ENCODE peak calls at places on chromosomes 16 and 17, in ten cellular contexts. One of them, this sample, is unnamed.

GRCh38 chr17:21029032-21029431 is 13.8 kb downstream of the USP22 start:
- DNase-seq in LNCaP clone FGC: no peak
- DNase-seq in AG04450: no peak
- DNase-seq in thoracic aorta: no peak
- DNase-seq in progenitor cell of endocrine pancreas: no peak
- DNase-seq in lower leg skin: no peak
- DNase-seq in fibroblast of pulmonary artery: peak
- DNase-seq in RWPE2: no peak
- DNase-seq in bronchial epithelial cell: peak
- DNase-seq in dorsolateral prefrontal cortex: no peak
- DNase-seq in this sample: no peak

GRCh38 chr16:3594316-3595109 is 16.9 kb downstream of the SLX4 start:
- DNase-seq in LNCaP clone FGC: no peak
- DNase-seq in AG04450: no peak
- DNase-seq in thoracic aorta: no peak
- DNase-seq in progenitor cell of endocrine pancreas: no peak
- DNase-seq in lower leg skin: no peak
- DNase-seq in fibroblast of pulmonary artery: no peak
- DNase-seq in RWPE2: no peak
- DNase-seq in bronchial epithelial cell: no peak
- DNase-seq in dorsolateral prefrontal cortex: peak
- DNase-seq in this sample: no peak

GRCh38 chr16:51409001-51409675 is 258.1 kb upstream of the SALL1 start:
- DNase-seq in LNCaP clone FGC: no peak
- DNase-seq in AG04450: no peak
- DNase-seq in thoracic aorta: no peak
- DNase-seq in progenitor cell of endocrine pancreas: no peak
- DNase-seq in lower leg skin: no peak
- DNase-seq in fibroblast of pulmonary artery: peak
- DNase-seq in RWPE2: no peak
- DNase-seq in bronchial epithelial cell: peak
- DNase-seq in dorsolateral prefrontal cortex: no peak
- DNase-seq in this sample: no peak

GRCh38 chr17:66542967-66543525 is 240.6 kb downstream of the PRKCA start:
- DNase-seq in LNCaP clone FGC: no peak
- DNase-seq in AG04450: peak
- DNase-seq in thoracic aorta: no peak
- DNase-seq in progenitor cell of endocrine pancreas: no peak
- DNase-seq in lower leg skin: no peak
- DNase-seq in fibroblast of pulmonary artery: peak
- DNase-seq in RWPE2: no peak
- DNase-seq in bronchial epithelial cell: no peak
- DNase-seq in dorsolateral prefrontal cortex: no peak
- DNase-seq in this sample: peak

GRCh38 chr16:29808219-29808900 is 2.0 kb downstream of the MAZ start:
- DNase-seq in LNCaP clone FGC: no peak
- DNase-seq in AG04450: no peak
- DNase-seq in thoracic aorta: no peak
- DNase-seq in progenitor cell of endocrine pancreas: no peak
- DNase-seq in lower leg skin: no peak
- DNase-seq in fibroblast of pulmonary artery: no peak
- DNase-seq in RWPE2: peak
- DNase-seq in bronchial epithelial cell: no peak
- DNase-seq in dorsolateral prefrontal cortex: no peak
- DNase-seq in this sample: no peak

GRCh38 chr16:29712770-29713169 is 33.0 kb downstream of the C16orf54 start:
- DNase-seq in LNCaP clone FGC: no peak
- DNase-seq in AG04450: no peak
- DNase-seq in thoracic aorta: no peak
- DNase-seq in progenitor cell of endocrine pancreas: no peak
- DNase-seq in lower leg skin: no peak
- DNase-seq in fibroblast of pulmonary artery: no peak
- DNase-seq in RWPE2: no peak
- DNase-seq in bronchial epithelial cell: no peak
- DNase-seq in dorsolateral prefrontal cortex: no peak
- DNase-seq in this sample: no peak

GRCh38 chr16:88596477-88596876 is 26.3 kb downstream of the ZC3H18 start:
- DNase-seq in LNCaP clone FGC: no peak
- DNase-seq in AG04450: no peak
- DNase-seq in thoracic aorta: no peak
- DNase-seq in progenitor cell of endocrine pancreas: no peak
- DNase-seq in lower leg skin: no peak
- DNase-seq in fibroblast of pulmonary artery: peak
- DNase-seq in RWPE2: no peak
- DNase-seq in bronchial epithelial cell: no peak
- DNase-seq in dorsolateral prefrontal cortex: no peak
- DNase-seq in this sample: no peak

GRCh38 chr16:17776888-17777287 is 306.1 kb upstream of the XYLT1 start:
- DNase-seq in LNCaP clone FGC: no peak
- DNase-seq in AG04450: no peak
- DNase-seq in thoracic aorta: no peak
- DNase-seq in progenitor cell of endocrine pancreas: no peak
- DNase-seq in lower leg skin: no peak
- DNase-seq in fibroblast of pulmonary artery: no peak
- DNase-seq in RWPE2: no peak
- DNase-seq in bronchial epithelial cell: no peak
- DNase-seq in dorsolateral prefrontal cortex: no peak
- DNase-seq in this sample: no peak

GRCh38 chr17:61723183-61723582 is 132.2 kb upstream of the NACA2 start:
- DNase-seq in LNCaP clone FGC: peak
- DNase-seq in AG04450: no peak
- DNase-seq in thoracic aorta: no peak
- DNase-seq in progenitor cell of endocrine pancreas: no peak
- DNase-seq in lower leg skin: no peak
- DNase-seq in fibroblast of pulmonary artery: no peak
- DNase-seq in RWPE2: no peak
- DNase-seq in bronchial epithelial cell: no peak
- DNase-seq in dorsolateral prefrontal cortex: no peak
- DNase-seq in this sample: no peak

GRCh38 chr17:79100405-79100804 is 25.8 kb downstream of the ENGASE start:
- DNase-seq in LNCaP clone FGC: no peak
- DNase-seq in AG04450: no peak
- DNase-seq in thoracic aorta: no peak
- DNase-seq in progenitor cell of endocrine pancreas: no peak
- DNase-seq in lower leg skin: no peak
- DNase-seq in fibroblast of pulmonary artery: no peak
- DNase-seq in RWPE2: no peak
- DNase-seq in bronchial epithelial cell: no peak
- DNase-seq in dorsolateral prefrontal cortex: no peak
- DNase-seq in this sample: no peak

GRCh38 chr17:33137411-33137810 is 145.8 kb downstream of the SPACA3 start:
- DNase-seq in LNCaP clone FGC: no peak
- DNase-seq in AG04450: no peak
- DNase-seq in thoracic aorta: no peak
- DNase-seq in progenitor cell of endocrine pancreas: no peak
- DNase-seq in lower leg skin: no peak
- DNase-seq in fibroblast of pulmonary artery: no peak
- DNase-seq in RWPE2: no peak
- DNase-seq in bronchial epithelial cell: no peak
- DNase-seq in dorsolateral prefrontal cortex: no peak
- DNase-seq in this sample: no peak

GRCh38 chr16:55911616-55912015 is 36.4 kb upstream of the CES5A start:
- DNase-seq in LNCaP clone FGC: no peak
- DNase-seq in AG04450: no peak
- DNase-seq in thoracic aorta: no peak
- DNase-seq in progenitor cell of endocrine pancreas: no peak
- DNase-seq in lower leg skin: no peak
- DNase-seq in fibroblast of pulmonary artery: no peak
- DNase-seq in RWPE2: no peak
- DNase-seq in bronchial epithelial cell: no peak
- DNase-seq in dorsolateral prefrontal cortex: no peak
- DNase-seq in this sample: no peak

DNA sequence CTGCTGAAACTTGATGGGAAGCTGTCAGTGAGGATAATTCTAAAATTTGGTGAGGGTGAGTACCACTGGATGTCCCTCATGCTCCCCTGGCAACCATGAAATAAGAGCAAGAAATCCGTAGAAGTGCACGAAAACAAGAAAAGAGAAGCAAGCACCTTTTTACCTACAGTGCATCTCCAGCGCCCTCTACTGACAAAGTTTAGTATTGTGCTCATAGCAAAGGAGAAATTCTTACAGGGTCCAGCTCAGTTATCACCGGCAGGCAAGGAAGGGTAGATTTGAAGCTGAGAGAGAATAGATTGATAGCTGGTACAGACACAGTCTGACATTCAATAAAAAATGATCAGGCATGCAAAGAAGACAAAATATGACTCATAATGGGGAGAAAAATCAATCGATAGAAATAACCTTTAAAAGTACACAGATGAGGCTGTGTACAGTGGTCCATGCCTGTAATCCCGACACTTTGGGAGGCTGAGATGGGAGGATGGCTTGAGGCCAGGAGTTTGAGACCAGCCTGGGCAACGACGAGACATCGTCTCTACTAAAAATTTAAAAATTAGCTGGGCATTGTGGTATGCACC is 28.3 kb upstream of the TEX2 start:
- DNase-seq in LNCaP clone FGC: peak
- DNase-seq in AG04450: no peak
- DNase-seq in thoracic aorta: no peak
- DNase-seq in progenitor cell of endocrine pancreas: no peak
- DNase-seq in lower leg skin: no peak
- DNase-seq in fibroblast of pulmonary artery: no peak
- DNase-seq in RWPE2: no peak
- DNase-seq in bronchial epithelial cell: no peak
- DNase-seq in dorsolateral prefrontal cortex: no peak
- DNase-seq in this sample: no peak
- TF ChIP-seq CTCF in LNCaP clone FGC: peak
- TF ChIP-seq CTCF in AG04450: peak
- TF ChIP-seq CTCF in thoracic aorta: no peak
- TF ChIP-seq CTCF in progenitor cell of endocrine pancreas: peak
- TF ChIP-seq CTCF in lower leg skin: no peak
- TF ChIP-seq CTCF in fibroblast of pulmonary artery: peak
- TF ChIP-seq CTCF in RWPE2: peak
- TF ChIP-seq CTCF in bronchial epithelial cell: no peak
- TF ChIP-seq CTCF in dorsolateral prefrontal cortex: no peak
- TF ChIP-seq CTCF in this sample: peak

GRCh38 chr17:17494499-17495447 is 1.4 kb downstream of the RASD1 start:
- DNase-seq in LNCaP clone FGC: peak
- DNase-seq in AG04450: no peak
- DNase-seq in thoracic aorta: no peak
- DNase-seq in progenitor cell of endocrine pancreas: peak
- DNase-seq in lower leg skin: peak
- DNase-seq in fibroblast of pulmonary artery: peak
- DNase-seq in RWPE2: peak
- DNase-seq in bronchial epithelial cell: peak
- DNase-seq in dorsolateral prefrontal cortex: peak
- DNase-seq in this sample: no peak
- TF ChIP-seq CTCF in LNCaP clone FGC: no peak
- TF ChIP-seq CTCF in AG04450: no peak
- TF ChIP-seq CTCF in thoracic aorta: no peak
- TF ChIP-seq CTCF in progenitor cell of endocrine pancreas: no peak
- TF ChIP-seq CTCF in lower leg skin: no peak
- TF ChIP-seq CTCF in fibroblast of pulmonary artery: no peak
- TF ChIP-seq CTCF in RWPE2: no peak
- TF ChIP-seq CTCF in bronchial epithelial cell: no peak
- TF ChIP-seq CTCF in dorsolateral prefrontal cortex: no peak
- TF ChIP-seq CTCF in this sample: no peak

GRCh38 chr16:57665541-57665940 is 2.6 kb upstream of the ADGRG3 start:
- DNase-seq in LNCaP clone FGC: no peak
- DNase-seq in AG04450: no peak
- DNase-seq in thoracic aorta: no peak
- DNase-seq in progenitor cell of endocrine pancreas: no peak
- DNase-seq in lower leg skin: no peak
- DNase-seq in fibroblast of pulmonary artery: no peak
- DNase-seq in RWPE2: no peak
- DNase-seq in bronchial epithelial cell: no peak
- DNase-seq in dorsolateral prefrontal cortex: no peak
- DNase-seq in this sample: no peak

GRCh38 chr16:57664662-57665025 is 3.5 kb upstream of the ADGRG3 start:
- DNase-seq in LNCaP clone FGC: no peak
- DNase-seq in AG04450: no peak
- DNase-seq in thoracic aorta: no peak
- DNase-seq in progenitor cell of endocrine pancreas: no peak
- DNase-seq in lower leg skin: no peak
- DNase-seq in fibroblast of pulmonary artery: no peak
- DNase-seq in RWPE2: no peak
- DNase-seq in bronchial epithelial cell: no peak
- DNase-seq in dorsolateral prefrontal cortex: no peak
- DNase-seq in this sample: no peak

GRCh38 chr16:57661936-57662906 is 5.9 kb upstream of the ADGRG3 start:
- DNase-seq in LNCaP clone FGC: no peak
- DNase-seq in AG04450: no peak
- DNase-seq in thoracic aorta: no peak
- DNase-seq in progenitor cell of endocrine pancreas: no peak
- DNase-seq in lower leg skin: no peak
- DNase-seq in fibroblast of pulmonary artery: no peak
- DNase-seq in RWPE2: no peak
- DNase-seq in bronchial epithelial cell: no peak
- DNase-seq in dorsolateral prefrontal cortex: no peak
- DNase-seq in this sample: no peak

GRCh38 chr16:57663436-57663835 is 4.7 kb upstream of the ADGRG3 start:
- DNase-seq in LNCaP clone FGC: no peak
- DNase-seq in AG04450: no peak
- DNase-seq in thoracic aorta: no peak
- DNase-seq in progenitor cell of endocrine pancreas: no peak
- DNase-seq in lower leg skin: no peak
- DNase-seq in fibroblast of pulmonary artery: no peak
- DNase-seq in RWPE2: no peak
- DNase-seq in bronchial epithelial cell: no peak
- DNase-seq in dorsolateral prefrontal cortex: no peak
- DNase-seq in this sample: no peak

DNA sequence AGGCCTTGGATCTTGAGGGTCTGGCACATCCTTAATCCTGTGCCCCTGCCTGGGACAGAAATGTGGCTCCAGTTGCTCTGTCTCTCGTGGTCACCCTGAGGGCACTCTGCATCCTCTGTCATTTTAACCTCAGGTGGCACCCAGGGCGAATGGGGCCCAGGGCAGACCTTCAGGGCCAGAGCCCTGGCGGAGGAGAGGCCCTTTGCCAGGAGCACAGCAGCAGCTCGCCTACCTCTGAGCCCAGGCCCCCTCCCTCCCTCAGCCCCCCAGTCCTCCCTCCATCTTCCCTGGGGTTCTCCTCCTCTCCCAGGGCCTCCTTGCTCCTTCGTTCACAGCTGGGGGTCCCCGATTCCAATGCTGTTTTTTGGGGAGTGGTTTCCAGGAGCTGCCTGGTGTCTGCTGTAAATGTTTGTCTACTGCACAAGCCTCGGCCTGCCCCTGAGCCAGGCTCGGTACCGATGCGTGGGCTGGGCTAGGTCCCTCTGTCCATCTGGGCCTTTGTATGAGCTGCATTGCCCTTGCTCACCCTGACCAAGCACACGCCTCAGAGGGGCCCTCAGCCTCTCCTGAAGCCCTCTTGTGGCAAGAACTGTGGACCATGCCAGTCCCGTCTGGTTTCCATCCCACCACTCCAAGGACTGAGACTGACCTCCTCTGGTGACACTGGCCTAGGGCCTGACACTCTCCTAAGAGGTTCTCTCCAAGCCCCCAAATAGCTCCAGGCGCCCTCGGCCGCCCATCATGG is 4.0 kb upstream of the ADGRG3 start:
- DNase-seq in LNCaP clone FGC: no peak
- DNase-seq in AG04450: no peak
- DNase-seq in thoracic aorta: no peak
- DNase-seq in progenitor cell of endocrine pancreas: no peak
- DNase-seq in lower leg skin: no peak
- DNase-seq in fibroblast of pulmonary artery: no peak
- DNase-seq in RWPE2: no peak
- DNase-seq in bronchial epithelial cell: no peak
- DNase-seq in dorsolateral prefrontal cortex: no peak
- DNase-seq in this sample: no peak
- TF ChIP-seq CTCF in LNCaP clone FGC: no peak
- TF ChIP-seq CTCF in AG04450: peak
- TF ChIP-seq CTCF in thoracic aorta: no peak
- TF ChIP-seq CTCF in progenitor cell of endocrine pancreas: peak
- TF ChIP-seq CTCF in lower leg skin: no peak
- TF ChIP-seq CTCF in fibroblast of pulmonary artery: no peak
- TF ChIP-seq CTCF in RWPE2: no peak
- TF ChIP-seq CTCF in bronchial epithelial cell: no peak
- TF ChIP-seq CTCF in dorsolateral prefrontal cortex: no peak
- TF ChIP-seq CTCF in this sample: no peak

GRCh38 chr17:29107933-29108805 is 65.2 kb downstream of the PIPOX start:
- DNase-seq in LNCaP clone FGC: no peak
- DNase-seq in AG04450: no peak
- DNase-seq in thoracic aorta: no peak
- DNase-seq in progenitor cell of endocrine pancreas: no peak
- DNase-seq in lower leg skin: no peak
- DNase-seq in fibroblast of pulmonary artery: no peak
- DNase-seq in RWPE2: no peak
- DNase-seq in bronchial epithelial cell: peak
- DNase-seq in dorsolateral prefrontal cortex: no peak
- DNase-seq in this sample: peak
- TF ChIP-seq CTCF in LNCaP clone FGC: no peak
- TF ChIP-seq CTCF in AG04450: no peak
- TF ChIP-seq CTCF in thoracic aorta: no peak
- TF ChIP-seq CTCF in progenitor cell of endocrine pancreas: peak
- TF ChIP-seq CTCF in lower leg skin: no peak
- TF ChIP-seq CTCF in fibroblast of pulmonary artery: no peak
- TF ChIP-seq CTCF in RWPE2: no peak
- TF ChIP-seq CTCF in bronchial epithelial cell: no peak
- TF ChIP-seq CTCF in dorsolateral prefrontal cortex: no peak
- TF ChIP-seq CTCF in this sample: no peak